ENCODE peak calls at places on chromosome 21, in six cellular contexts. One of them, this sample, is unnamed.
A peak's percentile ranks its signal among the peaks of the same experiment; 100 is the strongest.

GRCh38 chr21:26849428-26850115 is 4.4 kb upstream of the ADAMTS1 start:
- DNase-seq in body of pancreas: no peak
- DNase-seq in A549: peak; percentile 48
- DNase-seq in transverse colon: no peak
- DNase-seq in suprapubic skin: no peak
- DNase-seq in ovary: no peak
- DNase-seq in this sample: no peak

GRCh38 chr21:36125513-36126121 is 9.3 kb upstream of the CBR3 start:
- DNase-seq in body of pancreas: peak; percentile 75
- DNase-seq in A549: peak; percentile 51
- DNase-seq in transverse colon: peak; percentile 67
- DNase-seq in suprapubic skin: no peak
- DNase-seq in ovary: peak; percentile 64
- DNase-seq in this sample: peak; percentile 86

GRCh38 chr21:39637971-39638628 is 25.4 kb downstream of the B3GALT5 start:
- DNase-seq in body of pancreas: no peak
- DNase-seq in A549: no peak
- DNase-seq in transverse colon: peak; percentile 38
- DNase-seq in suprapubic skin: no peak
- DNase-seq in ovary: no peak
- DNase-seq in this sample: no peak

GRCh38 chr21:17780539-17780938 is 38.6 kb downstream of the C21orf91 start:
- DNase-seq in body of pancreas: no peak
- DNase-seq in A549: no peak
- DNase-seq in transverse colon: peak; percentile 22
- DNase-seq in suprapubic skin: no peak
- DNase-seq in ovary: no peak
- DNase-seq in this sample: no peak

GRCh38 chr21:40049959-40050290 is 182.7 kb downstream of the PCP4 start:
- DNase-seq in body of pancreas: no peak
- DNase-seq in A549: no peak
- DNase-seq in transverse colon: no peak
- DNase-seq in suprapubic skin: no peak
- DNase-seq in ovary: no peak
- DNase-seq in this sample: no peak

GRCh38 chr21:36030581-36031189 is 29.6 kb downstream of the SETD4 start:
- DNase-seq in body of pancreas: no peak
- DNase-seq in A549: no peak
- DNase-seq in transverse colon: no peak
- DNase-seq in suprapubic skin: no peak
- DNase-seq in ovary: no peak
- DNase-seq in this sample: no peak

GRCh38 chr21:46206163-46207005 is 22.1 kb upstream of the SPATC1L start:
- DNase-seq in body of pancreas: no peak
- DNase-seq in A549: no peak
- DNase-seq in transverse colon: peak; percentile 4
- DNase-seq in suprapubic skin: peak; percentile 51
- DNase-seq in ovary: no peak
- DNase-seq in this sample: peak; percentile 35

GRCh38 chr21:46637952-46638746 is 2.7 kb downstream of the PRMT2 start:
- DNase-seq in body of pancreas: no peak
- DNase-seq in A549: no peak
- DNase-seq in transverse colon: no peak
- DNase-seq in suprapubic skin: no peak
- DNase-seq in ovary: no peak
- DNase-seq in this sample: no peak

GRCh38 chr21:19684328-19684727 is 1280.7 kb upstream of the TMPRSS15 start:
- DNase-seq in body of pancreas: no peak
- DNase-seq in A549: no peak
- DNase-seq in transverse colon: no peak
- DNase-seq in suprapubic skin: no peak
- DNase-seq in ovary: no peak
- DNase-seq in this sample: no peak

GRCh38 chr21:35829014-35829525 is 231.3 kb downstream of the SETD4 start:
- DNase-seq in body of pancreas: no peak
- DNase-seq in A549: no peak
- DNase-seq in transverse colon: no peak
- DNase-seq in suprapubic skin: no peak
- DNase-seq in ovary: no peak
- DNase-seq in this sample: no peak

GRCh38 chr21:28791595-28792282 is 200.9 kb downstream of the LTN1 start:
- DNase-seq in body of pancreas: no peak
- DNase-seq in A549: no peak
- DNase-seq in transverse colon: no peak
- DNase-seq in suprapubic skin: no peak
- DNase-seq in ovary: no peak
- DNase-seq in this sample: no peak

GRCh38 chr21:28142692-28143091 is 850.0 kb downstream of the LTN1 start:
- DNase-seq in body of pancreas: no peak
- DNase-seq in A549: no peak
- DNase-seq in transverse colon: no peak
- DNase-seq in suprapubic skin: no peak
- DNase-seq in ovary: no peak
- DNase-seq in this sample: no peak

GRCh38 chr21:20739421-20739820 is 258.8 kb upstream of the NCAM2 start:
- DNase-seq in body of pancreas: no peak
- DNase-seq in A549: no peak
- DNase-seq in transverse colon: no peak
- DNase-seq in suprapubic skin: no peak
- DNase-seq in ovary: no peak
- DNase-seq in this sample: no peak

GRCh38 chr21:14911351-14911750 is 153.4 kb downstream of the NRIP1 start:
- DNase-seq in body of pancreas: no peak
- DNase-seq in A549: no peak
- DNase-seq in transverse colon: no peak
- DNase-seq in suprapubic skin: no peak
- DNase-seq in ovary: no peak
- DNase-seq in this sample: no peak

GRCh38 chr21:35559128-35559831 is 501.0 kb downstream of the SETD4 start:
- DNase-seq in body of pancreas: no peak
- DNase-seq in A549: no peak
- DNase-seq in transverse colon: no peak
- DNase-seq in suprapubic skin: no peak
- DNase-seq in ovary: no peak
- DNase-seq in this sample: no peak

GRCh38 chr21:31731802-31732537 is at the start of gene SCAF4:
- DNase-seq in body of pancreas: peak; percentile 93
- DNase-seq in A549: peak; percentile 80
- DNase-seq in transverse colon: peak; percentile 92
- DNase-seq in suprapubic skin: peak; percentile 92
- DNase-seq in ovary: peak; percentile 89
- DNase-seq in this sample: peak; percentile 95
- TF ChIP-seq POLR2A in body of pancreas: peak; percentile 87
- TF ChIP-seq POLR2A in A549: peak; percentile 90
- TF ChIP-seq POLR2A in transverse colon: peak; percentile 92
- TF ChIP-seq POLR2A in suprapubic skin: peak; percentile 11
- TF ChIP-seq POLR2A in ovary: peak; percentile 80
- TF ChIP-seq POLR2A in this sample: peak; percentile 81

DNA sequence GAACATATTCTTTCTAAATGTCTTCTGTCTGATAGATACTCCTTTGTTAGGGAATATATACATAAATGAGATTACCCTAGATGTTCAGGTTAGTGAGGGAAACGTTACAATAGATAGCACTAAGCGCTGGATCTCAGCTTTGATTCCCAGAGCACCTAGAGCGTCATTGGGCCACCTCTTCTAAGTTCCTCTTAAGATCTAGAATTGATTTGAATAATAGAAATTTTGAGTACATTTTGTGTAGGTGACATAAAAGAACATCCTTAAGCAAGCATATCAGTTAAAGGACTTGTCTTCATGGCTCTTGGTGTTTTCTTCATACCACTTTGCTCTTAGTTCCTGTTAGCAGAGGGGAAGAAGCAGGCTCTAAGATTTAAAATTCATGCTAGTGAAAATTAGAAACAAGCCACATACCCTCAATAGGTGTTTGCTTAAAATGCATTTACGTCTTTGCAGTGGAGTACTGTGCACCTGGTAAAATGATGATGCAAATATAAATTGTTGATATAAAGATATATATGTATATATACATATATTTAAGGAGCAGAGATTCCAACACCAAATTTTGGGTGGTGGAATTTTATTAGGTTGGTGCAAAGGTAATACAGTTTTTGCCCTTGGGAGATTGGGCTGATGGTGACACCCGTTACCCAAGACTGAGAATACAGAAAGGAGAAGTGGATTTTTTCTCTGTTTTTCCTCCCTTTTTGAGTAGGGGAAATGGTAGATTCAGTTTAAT is 47.1 kb downstream of the DYRK1A start:
- DNase-seq in body of pancreas: no peak
- DNase-seq in A549: no peak
- DNase-seq in transverse colon: no peak
- DNase-seq in suprapubic skin: no peak
- DNase-seq in ovary: no peak
- DNase-seq in this sample: no peak
- H3K4me1 ChIP-seq in body of pancreas: peaks cover 47% of the 10 kb centered on the region
- H3K4me1 ChIP-seq in A549: peaks cover 38% of the 10 kb centered on the region
- H3K4me1 ChIP-seq in transverse colon: peaks cover 10% of the 10 kb centered on the region
- H3K4me1 ChIP-seq in suprapubic skin: peaks cover 56% of the 10 kb centered on the region
- H3K4me1 ChIP-seq in ovary: peaks cover 13% of the 10 kb centered on the region
- H3K4me1 ChIP-seq in this sample: peaks cover 47% of the 10 kb centered on the region

GRCh38 chr21:42537106-42537742 is 23.6 kb downstream of the SLC37A1 start:
- DNase-seq in body of pancreas: no peak
- DNase-seq in A549: peak; percentile 6
- DNase-seq in transverse colon: no peak
- DNase-seq in suprapubic skin: peak; percentile 9
- DNase-seq in ovary: no peak
- DNase-seq in this sample: no peak
- H3K4me3 ChIP-seq in body of pancreas: no peak overlapping the region
- H3K4me3 ChIP-seq in A549: no peak overlapping the region
- H3K4me3 ChIP-seq in transverse colon: no peak overlapping the region
- H3K4me3 ChIP-seq in suprapubic skin: no peak overlapping the region
- H3K4me3 ChIP-seq in ovary: no peak overlapping the region
- H3K4me3 ChIP-seq in this sample: no peak overlapping the region

DNA sequence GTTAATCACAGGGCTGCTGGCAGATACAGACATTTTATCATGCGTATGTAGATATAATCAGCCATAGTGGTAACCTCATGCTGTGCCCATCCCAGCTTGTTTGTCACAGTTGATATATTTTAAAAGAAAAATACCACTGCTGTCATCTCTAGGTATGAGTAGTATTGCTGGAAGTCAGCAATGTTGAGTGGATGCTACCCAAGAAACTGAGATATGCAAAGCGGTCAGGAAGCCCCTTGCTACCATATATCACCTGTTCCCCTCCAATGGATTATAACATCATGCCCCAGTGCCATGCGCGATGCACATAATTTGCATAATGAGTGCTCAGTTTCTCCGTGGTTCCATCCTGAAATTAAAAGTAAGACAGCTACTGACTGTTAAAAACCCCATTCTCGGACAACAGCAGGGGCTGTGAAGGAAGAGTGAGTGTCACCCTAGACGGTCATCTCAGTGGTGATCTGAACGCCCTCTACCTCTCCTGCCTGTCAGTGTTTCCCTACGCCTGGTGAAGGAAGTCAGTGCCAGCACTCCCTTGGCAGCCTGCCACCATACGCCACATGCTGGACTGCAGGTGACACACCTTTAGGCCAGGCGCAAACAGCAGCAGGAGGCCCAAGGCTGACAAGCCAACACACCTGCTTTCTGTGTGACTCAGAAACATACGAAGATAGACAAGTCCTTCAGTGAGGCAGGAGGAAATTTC is 2.7 kb downstream of the IL10RB start:
- DNase-seq in body of pancreas: peak; percentile 99
- DNase-seq in A549: peak; percentile 22
- DNase-seq in transverse colon: peak; percentile 97
- DNase-seq in suprapubic skin: peak; percentile 77
- DNase-seq in ovary: no peak
- DNase-seq in this sample: peak; percentile 97
- TF ChIP-seq POLR2A in body of pancreas: no peak
- TF ChIP-seq POLR2A in A549: no peak
- TF ChIP-seq POLR2A in transverse colon: peak; percentile 42
- TF ChIP-seq POLR2A in suprapubic skin: no peak
- TF ChIP-seq POLR2A in ovary: no peak
- TF ChIP-seq POLR2A in this sample: peak; percentile 32

GRCh38 chr21:45105906-45106485 is 31.6 kb downstream of the ADARB1 start:
- DNase-seq in body of pancreas: no peak
- DNase-seq in A549: no peak
- DNase-seq in transverse colon: no peak
- DNase-seq in suprapubic skin: no peak
- DNase-seq in ovary: no peak
- DNase-seq in this sample: no peak

GRCh38 chr21:45100866-45101265 is 26.5 kb downstream of the ADARB1 start:
- DNase-seq in body of pancreas: no peak
- DNase-seq in A549: no peak
- DNase-seq in transverse colon: no peak
- DNase-seq in suprapubic skin: no peak
- DNase-seq in ovary: no peak
- DNase-seq in this sample: no peak

GRCh38 chr21:45104560-45104959 is 30.2 kb downstream of the ADARB1 start:
- DNase-seq in body of pancreas: peak; percentile 61
- DNase-seq in A549: no peak
- DNase-seq in transverse colon: peak; percentile 66
- DNase-seq in suprapubic skin: no peak
- DNase-seq in ovary: no peak
- DNase-seq in this sample: no peak

GRCh38 chr21:45102391-45102932 is 28.1 kb downstream of the ADARB1 start:
- DNase-seq in body of pancreas: no peak
- DNase-seq in A549: peak; percentile 59
- DNase-seq in transverse colon: peak; percentile 35
- DNase-seq in suprapubic skin: no peak
- DNase-seq in ovary: no peak
- DNase-seq in this sample: no peak

GRCh38 chr21:45103966-45104520 is 29.7 kb downstream of the ADARB1 start:
- DNase-seq in body of pancreas: no peak
- DNase-seq in A549: no peak
- DNase-seq in transverse colon: no peak
- DNase-seq in suprapubic skin: no peak
- DNase-seq in ovary: no peak
- DNase-seq in this sample: no peak
- H3K4me1 ChIP-seq in body of pancreas: peaks cover 19% of the 10 kb centered on the region
- H3K4me1 ChIP-seq in A549: peaks cover 19% of the 10 kb centered on the region
- H3K4me1 ChIP-seq in transverse colon: peaks cover 18% of the 10 kb centered on the region
- H3K4me1 ChIP-seq in suprapubic skin: peaks cover 37% of the 10 kb centered on the region
- H3K4me1 ChIP-seq in ovary: peaks cover 4% of the 10 kb centered on the region
- H3K4me1 ChIP-seq in this sample: no peaks in the 10 kb centered on the region